ENCODE peak calls at places on chromosomes 1 and 21, in six cellular contexts. One of them, this sample, is unnamed.

GRCh38 chr1:222288056-222288455 is 259.8 kb downstream of the HHIPL2 start:
- DNase-seq in GM12878: no peak
- DNase-seq in endothelial cell of umbilical vein: no peak
- DNase-seq in A549: no peak
- DNase-seq in K562: no peak
- DNase-seq in HepG2: no peak
- DNase-seq in this sample: peak; percentile 18

GRCh38 chr1:166838766-166839599 is at the start of gene POGK:
- DNase-seq in K562: peak; percentile 93
- DNase-seq in endothelial cell of umbilical vein: peak; percentile 90
- DNase-seq in GM12878: peak; percentile 63
- DNase-seq in HepG2: peak; percentile 78
- DNase-seq in A549: peak; percentile 80
- DNase-seq in this sample: peak; percentile 92

GRCh38 chr1:92859400-92860039 is 27.7 kb downstream of the RPL5 start:
- DNase-seq in GM12878: no peak
- DNase-seq in endothelial cell of umbilical vein: no peak
- DNase-seq in A549: no peak
- DNase-seq in HepG2: no peak
- DNase-seq in K562: no peak
- DNase-seq in this sample: no peak

GRCh38 chr1:31019401-31019800 is 46.1 kb downstream of the PUM1 start:
- DNase-seq in GM12878: no peak
- DNase-seq in K562: no peak
- DNase-seq in endothelial cell of umbilical vein: no peak
- DNase-seq in A549: no peak
- DNase-seq in HepG2: no peak
- DNase-seq in this sample: no peak

GRCh38 chr1:2413495-2414296 is 1.3 kb upstream of the PEX10 start:
- DNase-seq in K562: no peak
- DNase-seq in endothelial cell of umbilical vein: no peak
- DNase-seq in GM12878: no peak
- DNase-seq in HepG2: peak; percentile 66
- DNase-seq in A549: peak; percentile 53
- DNase-seq in this sample: peak; percentile 36

GRCh38 chr1:160811147-160811546 is 15.2 kb downstream of the LY9 start:
- DNase-seq in endothelial cell of umbilical vein: no peak
- DNase-seq in A549: no peak
- DNase-seq in GM12878: no peak
- DNase-seq in HepG2: no peak
- DNase-seq in K562: no peak
- DNase-seq in this sample: no peak

GRCh38 chr1:224377676-224378006 is 21.0 kb downstream of the CNIH4 start:
- DNase-seq in endothelial cell of umbilical vein: no peak
- DNase-seq in HepG2: peak; percentile 3
- DNase-seq in K562: no peak
- DNase-seq in GM12878: peak; percentile 62
- DNase-seq in A549: no peak
- DNase-seq in this sample: peak; percentile 67

GRCh38 chr1:23657659-23658275 is 33.8 kb upstream of the RPL11 start:
- DNase-seq in HepG2: peak; percentile 59
- DNase-seq in endothelial cell of umbilical vein: peak; percentile 42
- DNase-seq in A549: peak; percentile 60
- DNase-seq in K562: peak; percentile 77
- DNase-seq in GM12878: no peak
- DNase-seq in this sample: peak; percentile 56

GRCh38 chr1:59672851-59673574 is 141.7 kb upstream of the HOOK1 start:
- DNase-seq in K562: no peak
- DNase-seq in HepG2: peak; percentile 63
- DNase-seq in GM12878: no peak
- DNase-seq in A549: peak; percentile 2
- DNase-seq in endothelial cell of umbilical vein: peak; percentile 13
- DNase-seq in this sample: peak; percentile 51

GRCh38 chr21:41258617-41259016 is 58.0 kb upstream of the FAM3B start:
- DNase-seq in K562: no peak
- DNase-seq in endothelial cell of umbilical vein: no peak
- DNase-seq in A549: no peak
- DNase-seq in HepG2: no peak
- DNase-seq in GM12878: no peak
- DNase-seq in this sample: no peak

GRCh38 chr1:101238041-101238515 is 1.3 kb downstream of the S1PR1 start:
- DNase-seq in HepG2: no peak
- DNase-seq in GM12878: no peak
- DNase-seq in endothelial cell of umbilical vein: peak; percentile 62
- DNase-seq in K562: no peak
- DNase-seq in A549: no peak
- DNase-seq in this sample: no peak

GRCh38 chr1:93617670-93618488 is 63.8 kb downstream of the BCAR3 start:
- DNase-seq in A549: peak; percentile 67
- DNase-seq in K562: no peak
- DNase-seq in endothelial cell of umbilical vein: no peak
- DNase-seq in GM12878: no peak
- DNase-seq in HepG2: peak; percentile 94
- DNase-seq in this sample: no peak

GRCh38 chr1:7218210-7218832 is 433.1 kb downstream of the CAMTA1 start:
- DNase-seq in HepG2: peak; percentile 44
- DNase-seq in GM12878: no peak
- DNase-seq in A549: peak; percentile 43
- DNase-seq in K562: peak; percentile 72
- DNase-seq in endothelial cell of umbilical vein: peak; percentile 62
- DNase-seq in this sample: peak; percentile 60

GRCh38 chr1:27589841-27590426 is 14.0 kb downstream of the AHDC1 start:
- DNase-seq in A549: no peak
- DNase-seq in GM12878: no peak
- DNase-seq in HepG2: no peak
- DNase-seq in endothelial cell of umbilical vein: peak; percentile 47
- DNase-seq in K562: no peak
- DNase-seq in this sample: no peak

GRCh38 chr1:14962407-14962806 is 191.1 kb upstream of the TMEM51 start:
- DNase-seq in A549: no peak
- DNase-seq in endothelial cell of umbilical vein: no peak
- DNase-seq in HepG2: no peak
- DNase-seq in GM12878: no peak
- DNase-seq in K562: no peak
- DNase-seq in this sample: no peak

GRCh38 chr1:30024411-30025195 is 698.8 kb downstream of the MATN1 start:
- DNase-seq in K562: no peak
- DNase-seq in endothelial cell of umbilical vein: no peak
- DNase-seq in A549: no peak
- DNase-seq in HepG2: no peak
- DNase-seq in GM12878: no peak
- DNase-seq in this sample: no peak

GRCh38 chr1:8427493-8427892 is 109.6 kb downstream of the SLC45A1 start:
- DNase-seq in K562: no peak
- DNase-seq in HepG2: no peak
- DNase-seq in endothelial cell of umbilical vein: no peak
- DNase-seq in A549: no peak
- DNase-seq in GM12878: peak; percentile 95
- DNase-seq in this sample: peak; percentile 90

GRCh38 chr1:28812669-28813468 is 899 bp downstream of the OPRD1 start:
- DNase-seq in GM12878: no peak
- DNase-seq in K562: no peak
- DNase-seq in HepG2: peak; percentile 60
- DNase-seq in A549: no peak
- DNase-seq in endothelial cell of umbilical vein: no peak
- DNase-seq in this sample: no peak

GRCh38 chr1:89723863-89724262 is 90.9 kb downstream of the LRRC8C start:
- DNase-seq in K562: no peak
- DNase-seq in endothelial cell of umbilical vein: peak; percentile 72
- DNase-seq in HepG2: no peak
- DNase-seq in A549: no peak
- DNase-seq in GM12878: no peak
- DNase-seq in this sample: peak; percentile 61

GRCh38 chr1:152162826-152163463 is 3.9 kb upstream of the RPTN start:
- DNase-seq in K562: no peak
- DNase-seq in HepG2: peak; percentile 28
- DNase-seq in GM12878: no peak
- DNase-seq in endothelial cell of umbilical vein: no peak
- DNase-seq in A549: peak; percentile 28
- DNase-seq in this sample: no peak

GRCh38 chr1:97204468-97204867 is 482.9 kb downstream of the PTBP2 start:
- DNase-seq in HepG2: no peak
- DNase-seq in GM12878: no peak
- DNase-seq in A549: no peak
- DNase-seq in endothelial cell of umbilical vein: no peak
- DNase-seq in K562: no peak
- DNase-seq in this sample: no peak

GRCh38 chr1:119510046-119510445 is 3.0 kb downstream of the HSD3B1 start:
- DNase-seq in K562: no peak
- DNase-seq in A549: no peak
- DNase-seq in endothelial cell of umbilical vein: no peak
- DNase-seq in GM12878: no peak
- DNase-seq in HepG2: no peak
- DNase-seq in this sample: no peak

GRCh38 chr21:38992737-38993136 is 187.0 kb downstream of the ETS2 start:
- DNase-seq in GM12878: no peak
- DNase-seq in A549: no peak
- DNase-seq in HepG2: no peak
- DNase-seq in endothelial cell of umbilical vein: peak; percentile 92
- DNase-seq in K562: no peak
- DNase-seq in this sample: no peak

GRCh38 chr21:45542242-45542666 is at the start of gene SLC19A1:
- DNase-seq in A549: peak; percentile 77
- DNase-seq in K562: peak; percentile 98
- DNase-seq in HepG2: no peak
- DNase-seq in GM12878: no peak
- DNase-seq in endothelial cell of umbilical vein: peak; percentile 32
- DNase-seq in this sample: peak; percentile 77

GRCh38 chr1:157431751-157432150 is 120.6 kb downstream of the FCRL5 start:
- DNase-seq in endothelial cell of umbilical vein: no peak
- DNase-seq in HepG2: no peak
- DNase-seq in GM12878: no peak
- DNase-seq in K562: no peak
- DNase-seq in A549: no peak
- DNase-seq in this sample: no peak

GRCh38 chr1:155859881-155860841 is 794 bp downstream of the SYT11 start:
- DNase-seq in HepG2: peak; percentile 18
- DNase-seq in GM12878: no peak
- DNase-seq in K562: peak; percentile 81
- DNase-seq in endothelial cell of umbilical vein: peak; percentile 88
- DNase-seq in A549: no peak
- DNase-seq in this sample: peak; percentile 88
- TF ChIP-seq POLR2A in HepG2: no peak
- TF ChIP-seq POLR2A in GM12878: peak; percentile 75
- TF ChIP-seq POLR2A in K562: no peak
- TF ChIP-seq POLR2A in endothelial cell of umbilical vein: peak; percentile 59
- TF ChIP-seq POLR2A in A549: no peak
- TF ChIP-seq POLR2A in this sample: peak; percentile 22

DNA sequence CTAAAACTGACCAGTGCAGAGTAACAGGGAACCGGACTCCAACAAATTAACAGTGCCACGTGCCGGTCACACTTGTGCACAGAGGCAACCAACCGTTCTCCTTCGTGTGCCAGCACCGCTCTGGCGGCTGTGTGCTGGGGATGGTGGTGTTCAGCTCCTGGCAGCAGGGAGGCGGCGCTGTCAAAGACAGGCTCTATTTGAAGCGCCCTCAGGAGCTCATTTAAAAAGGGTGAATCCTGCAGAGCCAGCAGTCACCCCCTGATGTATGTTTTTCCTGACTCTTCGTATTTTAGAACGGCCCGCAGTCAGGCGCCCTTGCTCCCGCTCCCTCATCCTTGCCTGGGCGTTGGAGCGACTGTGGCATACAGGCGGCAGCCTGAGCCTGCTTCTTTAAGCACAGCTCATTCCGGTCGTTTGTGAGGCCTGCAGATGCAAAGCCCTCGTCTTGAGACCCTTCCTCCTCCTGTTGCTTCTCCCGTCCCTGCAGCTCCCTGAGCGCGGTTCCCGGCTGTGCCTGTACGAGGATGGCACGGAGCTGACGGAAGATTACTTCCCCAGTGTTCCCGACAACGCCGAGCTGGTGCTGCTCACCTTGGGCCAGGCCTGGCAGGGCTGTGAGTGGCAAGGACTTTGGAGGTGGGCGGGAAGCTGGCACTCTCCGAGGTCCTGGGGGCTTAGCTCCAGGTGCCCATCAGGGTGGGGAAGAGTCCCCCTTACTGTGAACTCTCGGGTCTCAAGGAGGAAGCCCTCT is 1.1 kb downstream of the DFFB start:
- DNase-seq in A549: no peak
- DNase-seq in endothelial cell of umbilical vein: peak; percentile 19
- DNase-seq in K562: peak; percentile 24
- DNase-seq in GM12878: no peak
- DNase-seq in HepG2: peak; percentile 22
- DNase-seq in this sample: peak; percentile 44
- TF ChIP-seq MYC in A549: no peak
- TF ChIP-seq MYC in endothelial cell of umbilical vein: no peak
- TF ChIP-seq MYC in K562: no peak
- TF ChIP-seq MYC in GM12878: no peak
- TF ChIP-seq MYC in HepG2: no peak
- TF ChIP-seq MYC in this sample: no peak

GRCh38 chr1:239084459-239085080 is 301.8 kb upstream of the CHRM3 start:
- DNase-seq in GM12878: no peak
- DNase-seq in HepG2: no peak
- DNase-seq in K562: no peak
- DNase-seq in A549: no peak
- DNase-seq in endothelial cell of umbilical vein: no peak
- DNase-seq in this sample: peak; percentile 4
- TF ChIP-seq CTCF in GM12878: no peak
- TF ChIP-seq CTCF in HepG2: no peak
- TF ChIP-seq CTCF in K562: no peak
- TF ChIP-seq CTCF in A549: no peak
- TF ChIP-seq CTCF in endothelial cell of umbilical vein: no peak
- TF ChIP-seq CTCF in this sample: peak; percentile 4

GRCh38 chr21:29349702-29350101 is 51.0 kb downstream of the BACH1 start:
- DNase-seq in K562: no peak
- DNase-seq in HepG2: no peak
- DNase-seq in endothelial cell of umbilical vein: no peak
- DNase-seq in GM12878: no peak
- DNase-seq in A549: no peak
- DNase-seq in this sample: no peak

GRCh38 chr21:29347274-29347681 is 48.6 kb downstream of the BACH1 start:
- DNase-seq in K562: no peak
- DNase-seq in HepG2: peak; percentile 27
- DNase-seq in GM12878: no peak
- DNase-seq in endothelial cell of umbilical vein: no peak
- DNase-seq in A549: no peak
- DNase-seq in this sample: peak; percentile 59

GRCh38 chr21:29343517-29343916 is 44.8 kb downstream of the BACH1 start:
- DNase-seq in endothelial cell of umbilical vein: peak; percentile 72
- DNase-seq in HepG2: no peak
- DNase-seq in A549: no peak
- DNase-seq in K562: no peak
- DNase-seq in GM12878: no peak
- DNase-seq in this sample: no peak

GRCh38 chr21:29346281-29346680 is 47.6 kb downstream of the BACH1 start:
- DNase-seq in K562: no peak
- DNase-seq in HepG2: no peak
- DNase-seq in endothelial cell of umbilical vein: no peak
- DNase-seq in GM12878: no peak
- DNase-seq in A549: no peak
- DNase-seq in this sample: no peak

GRCh38 chr21:29346771-29347170 is 48.0 kb downstream of the BACH1 start:
- DNase-seq in A549: no peak
- DNase-seq in GM12878: no peak
- DNase-seq in endothelial cell of umbilical vein: no peak
- DNase-seq in HepG2: no peak
- DNase-seq in K562: no peak
- DNase-seq in this sample: no peak
- TF ChIP-seq POLR2A in A549: no peak
- TF ChIP-seq POLR2A in GM12878: no peak
- TF ChIP-seq POLR2A in endothelial cell of umbilical vein: no peak
- TF ChIP-seq POLR2A in HepG2: no peak
- TF ChIP-seq POLR2A in K562: no peak
- TF ChIP-seq POLR2A in this sample: no peak

This sample was measured in NB4.